ENCODE peak calls at places on chromosomes 7 and 10, in seven cellular contexts. X is adrenal gland, V is pancreas, P is HepG2, H is NT2/D1, W is heart right ventricle, O is tibial artery. G is an unnamed sample.

GRCh38 chr7:28956608-28957063 is 1.5 kb downstream of the TRIL start:
- DNase-seq in X (no peak), H (no peak), O (peak; percentile 68), P (peak; percentile 48), W (peak; percentile 56), V (peak; percentile 84), G (no peak)

GRCh38 chr7:126394406-126394805 is 858.3 kb downstream of the GRM8 start:
- DNase-seq in O (no peak), V (no peak), P (no peak), H (no peak), W (no peak), X (no peak), G (no peak)

GRCh38 chr10:126117196-126117595 is 220.8 kb downstream of the FANK1 start:
- DNase-seq in X (no peak), O (no peak), V (no peak), W (peak; percentile 21), H (no peak), P (no peak), G (no peak)

GRCh38 chr7:25308246-25308645 is 80.0 kb upstream of the NPVF start:
- DNase-seq in X (no peak), H (no peak), P (no peak), O (no peak), V (no peak), W (no peak), G (no peak)

GRCh38 chr7:145219461-145219860 is 383.6 kb upstream of the TPK1 start:
- DNase-seq in W (no peak), X (no peak), O (no peak), V (no peak), H (no peak), P (no peak), G (no peak)

GRCh38 chr10:128520191-128520815 is 394.1 kb upstream of the MKI67 start:
- DNase-seq in H (no peak), P (no peak), V (no peak), O (no peak), W (no peak), X (no peak), G (no peak)

GRCh38 chr7:18995811-18996400 is 121.5 kb downstream of the TWIST1 start:
- DNase-seq in W (no peak), V (no peak), H (no peak), P (no peak), O (no peak), X (no peak), G (no peak)

GRCh38 chr10:117439243-117439912 is 64.1 kb upstream of the PDZD8 start:
- DNase-seq in W (no peak), V (no peak), O (peak; percentile 88), X (peak; percentile 52), H (no peak), P (no peak), G (no peak)

GRCh38 chr7:106752345-106752744 is 91.4 kb upstream of the CCDC71L start:
- DNase-seq in V (no peak), H (no peak), O (no peak), P (no peak), W (no peak), X (no peak), G (no peak)

GRCh38 chr7:44279286-44279685 is 46.1 kb downstream of the CAMK2B start:
- DNase-seq in P (no peak), W (no peak), O (peak; percentile 53), V (peak; percentile 27), X (no peak), H (no peak), G (no peak)

GRCh38 chr10:73875139-73875475 is 752 bp upstream of the CAMK2G start:
- DNase-seq in O (no peak), V (no peak), W (no peak), X (no peak), H (no peak), P (no peak), G (no peak)

GRCh38 chr10:99391346-99391745 is 39.1 kb downstream of the GOT1 start:
- DNase-seq in X (no peak), O (no peak), H (no peak), V (no peak), W (no peak), P (no peak), G (no peak)

GRCh38 chr7:36941359-36941758 is 217.1 kb upstream of the AOAH start:
- DNase-seq in W (no peak), X (no peak), H (no peak), V (no peak), P (no peak), O (no peak), G (no peak)
- H3K9me3 ChIP-seq in W (peaks cover 60% of the 10 kb centered on the region), X (no peaks in the 10 kb centered on the region), H (peaks cover 65% of the 10 kb centered on the region), V (no peaks in the 10 kb centered on the region), P (peaks cover 34% of the 10 kb centered on the region), O (no peaks in the 10 kb centered on the region), G (peaks cover 41% of the 10 kb centered on the region)

GRCh38 chr7:121313220-121313792 is 15.5 kb upstream of the WNT16 start:
- DNase-seq in X (no peak), O (no peak), P (no peak), W (no peak), H (no peak), V (no peak), G (no peak)
- H3K4me3 ChIP-seq in X (no peak overlapping the region), O (no peak overlapping the region), P (no peak overlapping the region), W (no peak overlapping the region), H (no peak overlapping the region), V (no peak overlapping the region), G (no peak overlapping the region)

GRCh38 chr10:45227042-45227441 is 88.4 kb downstream of the OR13A1 start:
- DNase-seq in X (no peak), W (no peak), H (no peak), P (no peak), O (no peak), V (no peak), G (no peak)

GRCh38 chr10:45229823-45230222 is 85.6 kb downstream of the OR13A1 start:
- DNase-seq in V (no peak), P (no peak), X (no peak), H (no peak), W (no peak), O (no peak), G (no peak)

GRCh38 chr10:45219416-45219815 is 96.0 kb downstream of the OR13A1 start:
- DNase-seq in V (no peak), W (no peak), O (no peak), X (no peak), P (no peak), H (no peak), G (no peak)

GRCh38 chr10:45220985-45221384 is 94.4 kb downstream of the OR13A1 start:
- DNase-seq in W (no peak), O (no peak), X (no peak), H (no peak), P (no peak), V (no peak), G (no peak)

GRCh38 chr10:45224219-45224841 is 91.1 kb downstream of the OR13A1 start:
- DNase-seq in W (no peak), P (no peak), V (no peak), H (no peak), X (no peak), O (no peak), G (no peak)
- H3K9me3 ChIP-seq in W (peaks cover 2% of the 10 kb centered on the region), P (peaks cover 3% of the 10 kb centered on the region), V (no peaks in the 10 kb centered on the region), H (no peaks in the 10 kb centered on the region), X (no peaks in the 10 kb centered on the region), O (no peaks in the 10 kb centered on the region), G (peaks cover 2% of the 10 kb centered on the region)

DNA sequence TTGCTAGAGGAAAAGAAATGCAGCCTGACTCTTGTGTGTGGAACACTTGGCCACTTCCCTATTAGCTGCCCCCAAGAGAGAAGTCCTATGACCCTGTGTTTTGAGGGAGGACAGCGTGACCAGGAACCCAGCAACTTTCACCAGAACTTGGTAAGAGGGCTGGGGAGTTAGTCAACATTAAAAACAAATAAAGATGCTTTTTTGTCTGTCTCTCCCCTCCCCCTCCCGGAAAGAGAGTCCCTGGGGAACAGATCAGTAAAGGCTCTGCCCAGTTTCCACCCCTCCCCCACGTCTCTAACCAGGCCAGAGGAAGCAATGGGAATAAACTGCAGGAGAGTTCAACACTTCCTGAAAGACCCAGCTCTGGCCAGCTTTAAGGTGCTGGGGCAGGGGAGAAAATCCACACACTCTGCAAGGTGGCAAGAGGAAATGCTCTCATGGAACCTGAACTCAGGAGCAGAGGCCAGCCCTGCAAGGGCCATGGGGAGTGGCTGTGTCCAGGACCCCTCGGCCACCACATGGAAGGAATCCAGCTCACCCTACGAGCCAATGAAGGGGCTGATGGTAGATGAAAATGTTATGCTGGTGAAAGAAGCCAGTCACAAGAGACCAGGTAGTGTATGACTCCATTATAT is 21.5 kb downstream of the SH3PXD2A start:
- DNase-seq in P (peak; percentile 88), W (peak; percentile 92), O (peak; percentile 86), X (peak; percentile 68), V (no peak), H (no peak), G (no peak)
- H3K4me3 ChIP-seq in P (peak overlapping the region; percentile 29), W (no peak overlapping the region), O (no peak overlapping the region), X (no peak overlapping the region), V (no peak overlapping the region), H (no peak overlapping the region), G (no peak overlapping the region)

GRCh38 chr7:138338361-138338760 is 121.7 kb upstream of the TRIM24 start:
- DNase-seq in W (peak; percentile 88), X (peak; percentile 87), O (no peak), P (no peak), H (no peak), V (no peak), G (no peak)
- H3K9me3 ChIP-seq in W (peaks cover 77% of the 10 kb centered on the region), X (no peaks in the 10 kb centered on the region), O (no peaks in the 10 kb centered on the region), P (peaks cover 31% of the 10 kb centered on the region), H (peaks cover 20% of the 10 kb centered on the region), V (no peaks in the 10 kb centered on the region), G (peaks cover 13% of the 10 kb centered on the region)

GRCh38 chr10:63885159-63885558 is 364.0 kb downstream of the REEP3 start:
- DNase-seq in O (no peak), W (no peak), X (no peak), H (no peak), P (no peak), V (no peak), G (no peak)

GRCh38 chr10:63887600-63888396 is 366.6 kb downstream of the REEP3 start:
- DNase-seq in O (no peak), W (no peak), P (no peak), V (no peak), H (no peak), X (no peak), G (no peak)

GRCh38 chr10:63889756-63890155 is 368.6 kb downstream of the REEP3 start:
- DNase-seq in W (no peak), O (no peak), V (no peak), X (no peak), P (no peak), H (no peak), G (no peak)

GRCh38 chr10:63886281-63887025 is 365.3 kb downstream of the REEP3 start:
- DNase-seq in V (no peak), X (no peak), P (no peak), O (no peak), H (no peak), W (no peak), G (no peak)

DNA sequence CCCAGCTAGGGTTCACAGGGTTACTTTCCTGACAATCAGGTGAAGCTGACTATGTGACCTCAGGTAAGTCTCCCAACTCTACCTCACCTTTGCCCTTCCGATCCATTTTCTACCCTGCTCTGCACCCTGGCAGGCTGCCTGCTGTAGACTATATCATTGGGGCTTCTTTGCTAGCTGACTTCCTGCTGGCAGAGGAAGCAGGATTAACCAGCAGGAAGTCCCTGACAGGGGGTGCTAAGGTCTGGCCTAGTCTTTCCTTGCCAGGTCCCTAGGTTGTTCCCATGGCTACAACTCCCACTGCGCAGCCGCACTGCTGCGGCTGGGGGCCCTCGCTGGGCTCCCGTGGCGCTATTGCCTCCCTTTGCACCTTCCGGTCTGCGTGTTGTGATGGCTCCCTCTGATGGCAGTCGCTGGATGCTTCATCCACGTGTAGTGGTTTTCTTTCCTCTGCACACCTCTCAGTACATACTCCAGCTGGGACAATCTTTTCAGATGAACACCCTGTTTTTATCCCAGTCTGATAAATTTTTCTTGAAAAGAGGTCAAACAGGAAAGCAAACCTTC is 365.9 kb downstream of the REEP3 start:
- DNase-seq in P (peak; percentile 34), W (no peak), O (no peak), X (peak; percentile 13), H (no peak), V (peak; percentile 56), G (no peak)
- H3K4me3 ChIP-seq in P (no peak overlapping the region), W (no peak overlapping the region), O (no peak overlapping the region), X (no peak overlapping the region), H (no peak overlapping the region), V (no peak overlapping the region), G (no peak overlapping the region)